ENCODE peak calls at places on chromosomes 5 and 9, in seven cellular contexts. U, H, T, Z, N, S and L are unnamed samples.

GRCh38 chr5:93819666-93820065 is 78.3 kb upstream of the POU5F2 start:
- DNase-seq in U (no peak), N (no peak), H (no peak), T (no peak), S (no peak), Z (no peak), L (no peak)

GRCh38 chr5:310941-311434 is 10.5 kb upstream of the AHRR start:
- DNase-seq in H (no peak), N (peak; percentile 65), S (no peak), Z (peak; percentile 43), U (peak; percentile 22), T (no peak), L (no peak)

GRCh38 chr9:28899926-28900325 is 1326.6 kb upstream of the C9orf72 start:
- DNase-seq in H (no peak), T (no peak), N (no peak), U (no peak), S (no peak), Z (no peak), L (no peak)

GRCh38 chr5:78601622-78602314 is 46.8 kb downstream of the LHFPL2 start:
- DNase-seq in T (no peak), H (no peak), S (no peak), U (peak; percentile 40), Z (peak; percentile 60), N (peak; percentile 80), L (no peak)

GRCh38 chr5:109922396-109922995 is 232.8 kb downstream of the MAN2A1 start:
- DNase-seq in U (no peak), T (no peak), Z (no peak), N (no peak), H (no peak), S (no peak), L (no peak)

GRCh38 chr5:122156724-122157325 is 27.5 kb downstream of the ZNF474 start:
- DNase-seq in N (peak; percentile 78), S (peak; percentile 18), H (no peak), U (peak; percentile 82), T (peak; percentile 50), Z (peak; percentile 77), L (peak; percentile 45)

GRCh38 chr5:56746553-56746952 is 68.8 kb upstream of the MAP3K1 start:
- DNase-seq in N (no peak), Z (no peak), H (no peak), U (no peak), S (no peak), T (no peak), L (peak; percentile 7)

GRCh38 chr5:125140220-125140619 is 393.8 kb upstream of the ZNF608 start:
- DNase-seq in T (no peak), U (no peak), Z (peak; percentile 32), N (peak; percentile 45), S (no peak), H (no peak), L (no peak)

GRCh38 chr5:130923543-130924159 is 241.4 kb downstream of the HINT1 start:
- DNase-seq in Z (no peak), T (no peak), N (no peak), H (no peak), U (peak; percentile 37), S (no peak), L (no peak)

GRCh38 chr9:112037281-112038016 is 137.6 kb downstream of the SUSD1 start:
- DNase-seq in N (peak; percentile 94), U (peak; percentile 72), S (no peak), T (peak; percentile 56), Z (peak; percentile 53), H (peak; percentile 24), L (no peak)

GRCh38 chr9:126939821-126940221 is 25.2 kb downstream of the RALGPS1 start:
- DNase-seq in N (no peak), S (no peak), U (no peak), H (no peak), Z (no peak), T (no peak), L (no peak)

GRCh38 chr9:133538851-133539250 is 4.3 kb downstream of the ADAMTSL2 start:
- DNase-seq in Z (no peak), N (no peak), T (no peak), H (no peak), U (no peak), S (no peak), L (no peak)

GRCh38 chr5:157328277-157328912 is 62.5 kb downstream of the CYFIP2 start:
- DNase-seq in T (peak; percentile 85), H (peak; percentile 51), N (peak; percentile 81), U (peak; percentile 90), S (peak; percentile 58), Z (peak; percentile 84), L (peak; percentile 52)

GRCh38 chr5:1748271-1748670 is 51.4 kb downstream of the MRPL36 start:
- DNase-seq in N (no peak), S (no peak), Z (no peak), T (no peak), H (no peak), U (no peak), L (no peak)

GRCh38 chr5:10493884-10494283 is 52.2 kb downstream of the ROPN1L start:
- DNase-seq in H (no peak), T (no peak), U (no peak), S (no peak), Z (no peak), N (no peak), L (no peak)

DNA sequence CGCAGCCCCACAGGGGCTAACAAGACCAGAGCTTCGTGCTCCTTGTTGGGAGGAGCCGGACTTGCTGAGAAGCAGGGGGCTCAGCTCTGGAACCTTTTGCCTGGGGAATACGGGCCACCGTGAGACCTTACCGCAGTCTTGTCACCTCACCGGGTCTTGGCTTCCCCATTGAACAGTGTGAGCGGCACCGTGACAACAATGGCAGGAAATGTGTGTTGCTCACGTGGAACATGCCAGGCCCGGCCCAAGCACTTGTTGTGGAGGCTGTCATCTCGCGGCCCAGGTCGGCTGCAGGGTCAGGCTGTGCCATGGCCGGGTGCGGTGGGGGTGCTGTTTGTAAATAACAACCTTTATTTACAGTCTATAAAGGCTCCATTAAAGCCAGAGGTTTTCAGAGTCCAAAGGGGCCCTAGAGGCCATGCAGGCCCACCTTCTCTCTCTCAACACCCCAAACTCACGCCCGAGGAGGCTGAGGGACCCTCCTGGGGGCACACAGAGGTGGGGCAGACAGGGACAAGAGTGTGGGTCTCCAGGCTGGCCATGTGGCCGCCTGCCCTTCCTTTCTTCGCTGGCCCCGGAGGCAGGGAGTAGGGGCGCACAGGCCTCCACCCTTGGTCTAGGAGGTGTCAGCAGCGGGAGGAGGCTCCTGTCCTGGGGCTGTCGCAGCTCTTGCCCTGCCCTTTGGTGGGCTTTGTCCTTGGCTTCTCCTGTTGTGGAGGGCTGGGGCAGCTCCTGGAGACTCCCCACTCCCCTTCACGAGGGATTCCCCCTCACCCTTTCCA is 79.7 kb downstream of the TSPAN17 start:
- DNase-seq in U (no peak), S (no peak), N (no peak), H (no peak), Z (no peak), T (no peak), L (no peak)
- H3K4me2 ChIP-seq in U (no peak overlapping the region), S (no peak overlapping the region), N (no peak overlapping the region), H (no peak overlapping the region), Z (no peak overlapping the region), T (no peak overlapping the region), L (no peak overlapping the region)

GRCh38 chr5:108381034-108381954 is 604 bp downstream of the FBXL17 start:
- DNase-seq in H (peak; percentile 59), U (peak; percentile 88), Z (peak; percentile 61), S (peak; percentile 10), N (peak; percentile 63), T (peak; percentile 88), L (peak; percentile 78)

GRCh38 chr5:108382784-108383358 is 973 bp upstream of the FBXL17 start:
- DNase-seq in H (peak; percentile 11), N (peak; percentile 44), Z (no peak), S (no peak), U (peak; percentile 62), T (peak; percentile 53), L (peak; percentile 41)

GRCh38 chr5:108380531-108381021 is 1.3 kb downstream of the FBXL17 start:
- DNase-seq in S (no peak), H (peak; percentile 32), U (peak; percentile 56), N (peak; percentile 13), Z (peak; percentile 32), T (peak; percentile 79), L (peak; percentile 23)

GRCh38 chr5:108381955-108382783 is at the start of gene FBXL17:
- DNase-seq in H (peak; percentile 85), S (peak; percentile 93), Z (peak; percentile 96), U (peak; percentile 95), N (peak; percentile 90), T (peak; percentile 96), L (peak; percentile 83)

GRCh38 chr5:108379722-108380530 is 2.0 kb downstream of the FBXL17 start:
- DNase-seq in S (no peak), N (peak; percentile 31), Z (peak; percentile 14), T (peak; percentile 52), H (no peak), U (peak; percentile 52), L (no peak)
- H3K9ac ChIP-seq in S (peak overlapping the region; percentile 82), N (peak overlapping the region; percentile 33), Z (peak overlapping the region; percentile 64), T (peak overlapping the region; percentile 91), H (no peak overlapping the region), U (peak overlapping the region; percentile 87), L (peak overlapping the region; percentile 28)

DNA sequence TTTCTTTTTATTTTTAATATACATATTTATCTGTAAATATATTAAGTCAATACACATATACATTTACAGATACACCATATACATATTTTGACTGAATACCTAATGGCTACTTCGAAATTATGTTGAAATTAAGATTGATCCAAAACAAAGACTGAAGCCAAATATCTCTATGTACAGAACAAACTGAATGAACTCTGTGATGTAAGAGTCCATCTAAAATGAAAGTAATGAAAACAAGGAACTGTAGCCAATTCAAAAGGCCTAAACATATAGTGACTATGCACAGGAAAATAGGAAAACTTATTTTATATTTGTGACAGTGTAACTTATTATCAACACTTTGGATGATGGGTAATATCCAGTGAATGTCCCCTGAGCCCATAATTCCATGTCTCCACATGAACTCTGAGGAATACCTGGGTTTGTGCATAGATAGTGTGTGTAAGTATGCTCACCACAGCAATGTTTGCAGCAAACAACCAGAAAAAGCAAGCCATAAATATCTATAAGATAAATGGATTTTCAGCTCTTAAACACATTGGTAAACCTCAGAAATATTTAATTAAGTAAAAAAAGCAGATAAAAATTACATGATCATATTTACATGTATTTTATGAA is 517.2 kb upstream of the CDH6 start:
- DNase-seq in U (no peak), H (no peak), T (no peak), Z (no peak), S (no peak), N (no peak), L (no peak)
- H3K4me1 ChIP-seq in U (no peaks in the 10 kb centered on the region), H (no peaks in the 10 kb centered on the region), T (no peaks in the 10 kb centered on the region), Z (no peaks in the 10 kb centered on the region), S (no peaks in the 10 kb centered on the region), N (no peaks in the 10 kb centered on the region), L (no peaks in the 10 kb centered on the region)

DNA sequence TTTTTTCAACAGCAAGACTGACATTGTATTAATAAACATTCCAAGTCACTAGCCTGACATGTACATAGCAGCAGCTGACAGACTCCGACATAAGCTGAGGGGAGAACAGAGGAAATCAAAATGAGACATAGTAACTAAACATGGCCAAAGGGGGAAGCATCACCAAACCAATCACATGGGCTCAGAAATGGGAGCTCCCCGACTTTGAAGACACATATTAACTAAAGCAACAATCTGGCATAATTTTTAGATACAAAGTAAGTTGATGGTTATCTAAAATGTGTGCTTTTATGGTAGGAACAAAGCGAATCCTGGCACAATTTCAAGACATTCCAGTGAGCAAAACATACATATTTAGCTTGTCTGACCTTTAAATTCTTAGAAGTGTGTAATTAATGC is 156.8 kb downstream of the MAPKAP1 start:
- DNase-seq in T (no peak), S (no peak), Z (peak; percentile 51), H (no peak), N (peak; percentile 17), U (peak; percentile 44), L (no peak)
- H3K4me2 ChIP-seq in T (no peak overlapping the region), S (no peak overlapping the region), Z (peak overlapping the region; percentile 75), H (no peak overlapping the region), N (peak overlapping the region; percentile 12), U (peak overlapping the region; percentile 21), L (no peak overlapping the region)